ENCODE peak calls at places on chromosomes 13 and 19, in ten cellular contexts. I, E, Y, U, O, F, G, T, B and C are unnamed samples.

GRCh38 chr13:46639033-46639981 is 86.3 kb downstream of the LRCH1 start:
- DNase-seq in I (no peak), E (no peak), Y (no peak), U (no peak), O (no peak), F (peak; percentile 90), G (no peak), T (no peak), B (no peak), C (no peak)

GRCh38 chr19:54464624-54465266 is 1.2 kb upstream of the LENG9 start:
- DNase-seq in I (peak; percentile 85), E (peak; percentile 87), Y (peak; percentile 89), U (peak; percentile 46), O (peak; percentile 34), F (peak; percentile 68), G (peak; percentile 89), T (peak; percentile 83), B (peak; percentile 82), C (peak; percentile 89)

GRCh38 chr13:99150575-99151370 is 49.9 kb upstream of the UBAC2 start:
- DNase-seq in I (no peak), E (peak; percentile 53), Y (no peak), U (no peak), O (peak; percentile 36), F (peak; percentile 66), G (peak; percentile 98), T (no peak), B (no peak), C (peak; percentile 86)

GRCh38 chr19:57027360-57027759 is 92.4 kb upstream of the USP29 start:
- DNase-seq in I (no peak), E (no peak), Y (no peak), U (no peak), O (no peak), F (no peak), G (no peak), T (no peak), B (no peak), C (no peak)

GRCh38 chr13:45518525-45519235 is 53.9 kb downstream of the COG3 start:
- DNase-seq in I (no peak), E (no peak), Y (no peak), U (no peak), O (peak; percentile 29), F (peak; percentile 50), G (peak; percentile 47), T (no peak), B (no peak), C (no peak)

GRCh38 chr13:76454991-76455390 is 431.2 kb downstream of the KCTD12 start:
- DNase-seq in I (no peak), E (no peak), Y (no peak), U (no peak), O (no peak), F (no peak), G (no peak), T (no peak), B (no peak), C (no peak)

GRCh38 chr19:52896431-52897148 is 845 bp downstream of the ZNF320 start:
- DNase-seq in I (no peak), E (peak; percentile 10), Y (peak; percentile 11), U (no peak), O (no peak), F (peak; percentile 2), G (peak; percentile 12), T (peak; percentile 51), B (no peak), C (no peak)

GRCh38 chr13:73201601-73202000 is 142.8 kb downstream of the KLF5 start:
- DNase-seq in I (no peak), E (no peak), Y (no peak), U (no peak), O (peak; percentile 36), F (peak; percentile 96), G (no peak), T (no peak), B (no peak), C (no peak)